ENCODE peak calls at places on chromosomes 12 and 14, in ten cellular contexts. M is upper lobe of right lung; G is mucosa of descending colon; H is CD4-positive, alpha-beta memory T cell; B is mesendoderm; O is GM06990; N is CD8-positive, alpha-beta T cell; A is BJ; D is bronchial epithelial cell; F is heart left ventricle. T is an unnamed sample.

GRCh38 chr12:85275359-85275758 is 4.7 kb upstream of the ALX1 start:
- DNase-seq in M (no peak), G (no peak), H (no peak), B (peak; percentile 39), O (no peak), N (no peak), A (no peak), D (no peak), F (no peak), T (no peak)

GRCh38 chr14:104978774-104979691 is 859 bp upstream of the AHNAK2 start:
- DNase-seq in M (no peak), G (no peak), H (no peak), B (no peak), O (no peak), N (no peak), A (no peak), D (no peak), F (no peak), T (no peak)

GRCh38 chr12:69070319-69071090 is 137.5 kb upstream of the CPM start:
- DNase-seq in M (no peak), G (no peak), H (peak; percentile 48), B (peak; percentile 74), O (no peak), N (peak; percentile 47), A (no peak), D (peak; percentile 60), F (peak; percentile 46), T (peak; percentile 32)

GRCh38 chr14:77369280-77369679 is 7.6 kb downstream of the TMED8 start:
- DNase-seq in M (no peak), G (no peak), H (peak; percentile 57), B (no peak), O (no peak), N (no peak), A (no peak), D (no peak), F (no peak), T (no peak)

GRCh38 chr12:10957741-10958140 is 18.7 kb upstream of the TAS2R14 start:
- DNase-seq in M (no peak), G (no peak), H (no peak), B (no peak), O (no peak), N (no peak), A (no peak), D (no peak), F (no peak), T (no peak)

GRCh38 chr14:100592972-100593371 is 5.8 kb upstream of the BEGAIN start:
- DNase-seq in M (peak; percentile 29), G (no peak), H (no peak), B (no peak), O (no peak), N (no peak), A (no peak), D (no peak), F (no peak), T (no peak)

GRCh38 chr12:131774576-131774975 is 53.6 kb upstream of the MMP17 start:
- DNase-seq in M (no peak), G (no peak), H (no peak), B (no peak), O (no peak), N (no peak), A (no peak), D (peak; percentile 5), F (no peak), T (no peak)

GRCh38 chr14:72433511-72433910 is 460.4 kb downstream of the DPF3 start:
- DNase-seq in M (no peak), G (no peak), H (no peak), B (no peak), O (no peak), N (no peak), A (no peak), D (peak; percentile 15), F (no peak), T (no peak)

GRCh38 chr12:49154221-49154620 is 23.0 kb upstream of the TUBA1B start:
- DNase-seq in M (no peak), G (no peak), H (no peak), B (no peak), O (no peak), N (no peak), A (no peak), D (no peak), F (no peak), T (no peak)

GRCh38 chr14:59154383-59154782 is 34.1 kb upstream of the DAAM1 start:
- DNase-seq in M (no peak), G (no peak), H (no peak), B (no peak), O (no peak), N (no peak), A (no peak), D (no peak), F (no peak), T (no peak)

GRCh38 chr12:57730336-57731067 is 8.0 kb downstream of the AGAP2 start:
- DNase-seq in M (no peak), G (no peak), H (no peak), B (no peak), O (no peak), N (no peak), A (no peak), D (no peak), F (no peak), T (no peak)

GRCh38 chr14:74508292-74508731 is 14.7 kb downstream of the ISCA2 start:
- DNase-seq in M (peak; percentile 51), G (no peak), H (no peak), B (peak; percentile 91), O (no peak), N (no peak), A (no peak), D (no peak), F (no peak), T (no peak)

GRCh38 chr14:91230363-91231035 is 14.0 kb downstream of the GPR68 start:
- DNase-seq in M (no peak), G (no peak), H (no peak), B (peak; percentile 37), O (no peak), N (no peak), A (no peak), D (peak; percentile 28), F (no peak), T (no peak)
- H3K4me3 ChIP-seq in M (no peak overlapping the region), G (no peak overlapping the region), H (peak overlapping the region; percentile 26), B (no peak overlapping the region), O (no peak overlapping the region), N (peak overlapping the region; percentile 7), A (no peak overlapping the region), D (no peak overlapping the region), F (no peak overlapping the region), T (no peak overlapping the region)

GRCh38 chr12:119181944-119182343 is 3.2 kb downstream of the HSPB8 start:
- DNase-seq in M (no peak), G (no peak), H (no peak), B (no peak), O (no peak), N (no peak), A (no peak), D (no peak), F (no peak), T (no peak)

GRCh38 chr12:119183942-119184695 is 5.4 kb downstream of the HSPB8 start:
- DNase-seq in M (no peak), G (no peak), H (no peak), B (no peak), O (no peak), N (no peak), A (no peak), D (no peak), F (peak; percentile 82), T (no peak)

GRCh38 chr12:119181202-119181601 is 2.5 kb downstream of the HSPB8 start:
- DNase-seq in M (no peak), G (no peak), H (no peak), B (peak; percentile 72), O (no peak), N (no peak), A (no peak), D (no peak), F (no peak), T (no peak)

GRCh38 chr12:119180380-119181040 is 1.8 kb downstream of the HSPB8 start:
- DNase-seq in M (no peak), G (peak; percentile 54), H (no peak), B (peak; percentile 83), O (no peak), N (no peak), A (no peak), D (peak; percentile 18), F (peak; percentile 63), T (no peak)

GRCh38 chr12:119182701-119183493 is 4.2 kb downstream of the HSPB8 start:
- DNase-seq in M (no peak), G (no peak), H (no peak), B (no peak), O (no peak), N (no peak), A (no peak), D (peak; percentile 32), F (peak; percentile 49), T (no peak)
- H3K4me3 ChIP-seq in M (peak overlapping the region; percentile 77), G (no peak overlapping the region), H (no peak overlapping the region), B (no peak overlapping the region), O (no peak overlapping the region), N (no peak overlapping the region), A (no peak overlapping the region), D (no peak overlapping the region), F (peak overlapping the region; percentile 70), T (no peak overlapping the region)

DNA sequence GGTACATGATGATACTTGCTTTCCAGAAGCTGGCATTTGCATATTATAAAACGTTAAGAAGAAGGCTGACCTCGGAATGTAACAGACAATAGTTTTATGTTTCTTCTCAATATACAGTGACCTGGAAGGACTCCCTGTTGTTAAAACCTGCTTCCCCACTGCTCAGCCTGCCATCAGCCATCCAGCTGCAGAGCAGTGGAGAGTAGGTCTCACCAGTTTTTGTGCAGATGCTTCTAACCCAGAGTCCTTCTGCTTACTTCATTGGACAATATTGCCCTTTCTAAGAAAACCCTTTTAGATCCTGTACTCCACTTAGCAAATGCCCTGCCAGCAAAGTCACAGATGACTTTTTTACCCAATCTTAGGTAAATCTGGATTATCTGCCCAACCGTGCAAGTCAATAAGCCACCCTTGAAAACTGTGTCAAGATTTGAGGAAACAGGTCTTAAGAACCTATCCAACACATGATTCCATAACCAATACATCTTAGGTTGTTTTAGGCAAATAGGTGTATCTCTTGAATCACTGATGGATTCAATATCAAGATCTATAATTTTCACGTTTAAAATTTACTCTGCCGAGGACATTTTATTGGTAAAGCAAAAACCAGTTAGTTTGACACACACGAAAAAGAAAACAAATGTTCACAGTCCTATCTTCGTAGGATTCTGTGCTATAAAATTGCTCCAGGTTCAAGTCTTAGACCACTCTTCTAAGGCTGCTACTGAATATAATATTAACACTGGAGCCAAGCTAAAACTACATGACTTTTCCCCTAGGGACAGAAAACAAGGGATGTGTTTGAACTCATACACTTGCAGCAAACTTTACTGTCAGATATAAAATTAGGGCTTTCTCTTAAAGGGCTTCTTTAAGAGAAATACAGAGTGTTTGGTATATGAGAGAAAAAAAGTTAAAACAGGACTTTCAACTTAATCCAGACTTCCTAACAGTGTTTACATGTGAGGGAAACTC is 5.7 kb downstream of the PHLDA1 start:
- DNase-seq in M (no peak), G (no peak), H (no peak), B (no peak), O (no peak), N (no peak), A (no peak), D (peak; percentile 63), F (no peak), T (no peak)
- H3K4me3 ChIP-seq in M (no peak overlapping the region), G (no peak overlapping the region), H (no peak overlapping the region), B (no peak overlapping the region), O (no peak overlapping the region), N (no peak overlapping the region), A (no peak overlapping the region), D (no peak overlapping the region), F (no peak overlapping the region), T (no peak overlapping the region)

DNA sequence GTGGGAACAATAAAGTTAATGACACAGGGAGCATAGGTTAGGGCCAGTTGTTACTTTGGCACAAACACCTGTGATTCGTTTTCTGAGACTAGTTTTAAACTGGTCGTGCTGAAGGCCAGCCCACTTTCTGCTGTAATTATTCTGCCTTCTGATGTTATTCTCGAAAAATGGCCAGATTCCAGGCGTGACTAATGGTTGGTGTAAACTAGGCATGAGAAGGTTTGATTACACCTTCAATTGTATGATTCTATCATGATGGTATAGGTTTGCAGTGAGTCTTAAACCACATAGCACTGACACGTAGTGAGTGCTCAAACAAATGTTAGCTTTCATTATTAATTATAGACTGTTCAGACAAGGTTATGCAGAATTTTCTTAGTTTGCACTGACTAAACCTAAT is 39.0 kb downstream of the CKB start:
- DNase-seq in M (no peak), G (no peak), H (no peak), B (no peak), O (no peak), N (no peak), A (peak; percentile 27), D (peak; percentile 97), F (no peak), T (peak; percentile 80)
- H3K4me3 ChIP-seq in M (no peak overlapping the region), G (no peak overlapping the region), H (no peak overlapping the region), B (no peak overlapping the region), O (no peak overlapping the region), N (no peak overlapping the region), A (no peak overlapping the region), D (no peak overlapping the region), F (no peak overlapping the region), T (peak overlapping the region; percentile 18)

T was measured in AG04450.